ENCODE peak calls at places on chromosomes 13 and 19, in five cellular contexts. L is WTC11, M is HepG2, Y is K562, G is GM12878. B is an unnamed sample.

GRCh38 chr13:40187836-40188591 is 478.4 kb downstream of the FOXO1 start:
- DNase-seq in L (no peak), M (no peak), Y (no peak), G (no peak), B (no peak)

GRCh38 chr13:106373989-106374572 is 161.4 kb downstream of the EFNB2 start:
- DNase-seq in L (no peak), M (no peak), Y (no peak), G (peak; percentile 69), B (no peak)

GRCh38 chr19:18460313-18460712 is 22.4 kb upstream of the ISYNA1 start:
- DNase-seq in L (no peak), M (no peak), Y (no peak), G (no peak), B (no peak)

GRCh38 chr13:22945321-22946226 is 235.2 kb upstream of the SGCG start:
- DNase-seq in L (no peak), M (no peak), Y (no peak), G (no peak), B (peak; percentile 10)

GRCh38 chr19:19528721-19529490 is at the start of gene YJEFN3:
- DNase-seq in L (peak; percentile 79), M (no peak), Y (no peak), G (no peak), B (no peak)

GRCh38 chr19:38303517-38304351 is at the start of gene C19orf33:
- DNase-seq in L (peak; percentile 71), M (no peak), Y (peak; percentile 36), G (no peak), B (no peak)

GRCh38 chr13:44667950-44668349 is 91.8 kb upstream of the TSC22D1 start:
- DNase-seq in L (no peak), M (no peak), Y (no peak), G (no peak), B (no peak)

GRCh38 chr13:108346376-108346775 is 76.9 kb downstream of the TNFSF13B start:
- DNase-seq in L (no peak), M (no peak), Y (no peak), G (no peak), B (no peak)

GRCh38 chr19:5296457-5297271 is 43.9 kb downstream of the PTPRS start:
- DNase-seq in L (no peak), M (no peak), Y (no peak), G (no peak), B (no peak)

GRCh38 chr13:102394158-102395053 is 7.4 kb downstream of the FGF14 start:
- DNase-seq in L (peak; percentile 97), M (no peak), Y (peak; percentile 72), G (peak; percentile 47), B (peak; percentile 97)

GRCh38 chr13:49652691-49653305 is 24.5 kb downstream of the ARL11 start:
- DNase-seq in L (peak; percentile 56), M (peak; percentile 70), Y (peak; percentile 52), G (no peak), B (peak; percentile 52)

GRCh38 chr19:5961969-5962945 is 15.7 kb downstream of the RANBP3 start:
- DNase-seq in L (no peak), M (peak; percentile 98), Y (no peak), G (no peak), B (no peak)

GRCh38 chr13:38537026-38537425 is 149.9 kb upstream of the FREM2 start:
- DNase-seq in L (no peak), M (no peak), Y (no peak), G (no peak), B (no peak)

GRCh38 chr19:39160523-39160861 is 34.9 kb downstream of the PAK4 start:
- DNase-seq in L (no peak), M (no peak), Y (no peak), G (no peak), B (no peak)

GRCh38 chr19:28607066-28607583 is 605.8 kb downstream of the UQCRFS1 start:
- DNase-seq in L (no peak), M (no peak), Y (peak; percentile 40), G (no peak), B (no peak)

GRCh38 chr13:18949489-18949761 is 232.2 kb downstream of the TUBA3C start:
- DNase-seq in L (no peak), M (no peak), Y (no peak), G (no peak), B (no peak)

GRCh38 chr13:29922896-29923295 is 72.5 kb upstream of the UBL3 start:
- DNase-seq in L (no peak), M (no peak), Y (no peak), G (no peak), B (no peak)

GRCh38 chr13:50589651-50590054 is 253.8 kb downstream of the DLEU7 start:
- DNase-seq in L (no peak), M (no peak), Y (no peak), G (no peak), B (no peak)

GRCh38 chr19:1516395-1516753 is 3.6 kb upstream of the ADAMTSL5 start:
- DNase-seq in L (no peak), M (peak; percentile 44), Y (peak; percentile 47), G (no peak), B (no peak)

GRCh38 chr13:90622547-90622946 is 724.9 kb upstream of the MIR17HG start:
- DNase-seq in L (no peak), M (no peak), Y (no peak), G (no peak), B (no peak)

GRCh38 chr13:107680115-107680514 is 535.2 kb downstream of the LIG4 start:
- DNase-seq in L (no peak), M (no peak), Y (no peak), G (no peak), B (no peak)

DNA sequence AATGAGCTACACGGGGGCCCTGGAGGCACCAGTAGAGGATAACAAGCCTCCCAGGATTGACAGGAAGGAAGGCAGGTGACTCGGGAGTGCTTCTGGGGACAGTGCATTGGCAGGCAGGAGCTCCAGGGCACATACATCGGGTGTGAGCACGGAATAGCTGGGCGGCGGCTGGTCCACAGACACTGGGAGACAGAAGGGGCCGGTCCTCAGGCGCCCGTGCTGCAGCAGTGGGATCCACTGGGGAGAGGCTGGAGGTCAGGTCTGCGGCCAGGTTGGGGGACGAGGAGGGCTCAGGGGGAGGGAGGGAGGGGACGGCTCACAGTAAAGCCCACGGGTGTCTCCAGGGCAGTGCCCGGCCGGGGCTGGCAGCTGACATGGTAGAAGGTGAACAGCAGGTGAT is 2.1 kb upstream of the ANGPTL8 start:
- DNase-seq in L (no peak), M (no peak), Y (no peak), G (no peak), B (no peak)
- TF ChIP-seq ATF2 in L (no peak), M (no peak), Y (no peak), G (no peak), B (no peak)

DNA sequence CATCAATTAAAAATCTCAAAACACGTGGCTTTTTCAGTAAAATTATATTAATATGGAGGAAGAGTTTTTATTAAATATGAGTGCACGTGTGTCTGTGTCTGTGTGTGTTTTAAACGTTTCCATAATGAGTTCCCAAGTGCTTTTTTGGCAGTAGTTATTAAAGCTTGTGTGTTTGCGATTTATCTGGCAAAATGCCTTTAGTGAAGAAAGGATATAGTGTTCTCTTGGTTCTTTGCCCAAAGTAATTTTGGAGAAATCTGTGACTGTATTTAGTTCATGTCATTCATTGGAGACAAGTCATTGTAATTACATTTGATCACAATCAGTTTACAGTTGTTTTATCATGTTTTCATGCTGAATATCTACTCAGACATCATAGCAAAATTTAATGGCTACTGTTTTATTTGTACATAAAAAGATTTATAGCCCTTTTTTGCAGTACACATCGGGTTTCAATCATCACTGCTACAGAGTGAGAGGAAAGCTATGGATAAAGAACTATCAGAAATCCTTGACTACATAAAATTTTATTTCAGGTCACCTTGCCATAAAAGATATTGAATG is 176.2 kb downstream of the TM9SF2 start:
- DNase-seq in L (no peak), M (no peak), Y (no peak), G (no peak), B (no peak)
- TF ChIP-seq ATF2 in L (no peak), M (no peak), Y (no peak), G (no peak), B (no peak)

DNA sequence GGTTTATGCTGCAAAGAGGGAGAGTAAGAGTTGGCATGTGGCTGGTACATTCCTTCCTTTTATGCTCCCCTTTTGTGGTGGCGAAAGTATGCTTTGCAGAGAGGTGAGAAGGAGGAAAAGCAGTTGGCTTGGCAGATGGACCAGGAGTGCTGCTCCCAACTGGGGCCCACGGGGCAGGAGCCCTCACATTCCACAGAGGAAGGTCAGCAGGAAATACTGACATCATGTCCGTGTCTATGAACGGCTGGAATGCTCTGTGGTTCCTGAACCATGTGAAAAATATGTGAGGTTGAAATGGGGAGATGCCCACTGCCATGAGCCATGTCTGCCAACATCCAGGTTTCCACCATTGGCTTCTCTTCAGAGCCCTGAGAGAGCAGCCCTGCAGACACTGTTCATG is 33.3 kb upstream of the GAS6 start:
- DNase-seq in L (no peak), M (peak; percentile 3), Y (no peak), G (no peak), B (no peak)
- TF ChIP-seq ATF2 in L (no peak), M (no peak), Y (no peak), G (no peak), B (no peak)

GRCh38 chr19:45391346-45391745 is 13.5 kb downstream of the PPP1R13L start:
- DNase-seq in L (peak; percentile 46), M (peak; percentile 20), Y (peak; percentile 24), G (no peak), B (no peak)
- TF ChIP-seq ATF2 in L (no peak), M (no peak), Y (no peak), G (no peak), B (no peak)

GRCh38 chr19:41327499-41328156 is 17.7 kb downstream of the CCDC97 start:
- DNase-seq in L (peak; percentile 40), M (no peak), Y (no peak), G (no peak), B (peak; percentile 71)
- TF ChIP-seq ATF2 in L (no peak), M (no peak), Y (no peak), G (no peak), B (no peak)

B was measured in H1.